ENCODE peak calls at places on chromosomes 4 and X, in six cellular contexts. L is foreskin fibroblast, G is HS-5, U is stromal cell of bone marrow, F is glutamatergic neuron, S is ACHN. A is an unnamed sample.
A peak's percentile ranks its signal among the peaks of the same experiment; 100 is the strongest.

GRCh38 chrX:39202641-39203040 is 401.4 kb downstream of the MID1IP1 start:
- DNase-seq in S (no peak), F (no peak), U (no peak), L (no peak), G (no peak), A (no peak)

GRCh38 chr4:148261861-148262260 is 180.4 kb downstream of the NR3C2 start:
- DNase-seq in F (no peak), G (no peak), S (peak; percentile 70), U (no peak), L (no peak), A (no peak)

GRCh38 chr4:82268050-82268825 is 105.6 kb downstream of the HNRNPD start:
- DNase-seq in G (peak; percentile 6), F (peak; percentile 50), L (peak; percentile 77), U (peak; percentile 34), S (peak; percentile 42), A (no peak)

GRCh38 chr4:6388713-6389112 is 83.7 kb downstream of the PPP2R2C start:
- DNase-seq in U (no peak), G (no peak), L (no peak), F (no peak), S (no peak), A (peak; percentile 17)

GRCh38 chr4:147596976-147597375 is 20.2 kb upstream of the TMEM184C start:
- DNase-seq in S (peak; percentile 56), L (peak; percentile 93), G (peak; percentile 74), U (no peak), F (no peak), A (no peak)

GRCh38 chr4:88240297-88240714 is 44.1 kb downstream of the PPM1K start:
- DNase-seq in L (no peak), G (no peak), U (no peak), S (no peak), F (no peak), A (no peak)

GRCh38 chrX:9227276-9227675 is 193.3 kb upstream of the FAM9B start:
- DNase-seq in S (no peak), G (no peak), F (no peak), U (no peak), L (peak; percentile 57), A (no peak)

GRCh38 chr4:174627473-174627872 is 105.2 kb upstream of the HPGD start:
- DNase-seq in U (no peak), S (no peak), G (no peak), F (no peak), L (no peak), A (no peak)

GRCh38 chr4:70518716-70519115 is 347 bp downstream of the AMTN start:
- DNase-seq in U (no peak), G (no peak), F (no peak), L (no peak), S (no peak), A (no peak)

GRCh38 chrX:2829066-2829430 is 318 bp downstream of the GYG2 start:
- DNase-seq in L (no peak), S (no peak), U (no peak), F (peak; percentile 61), G (no peak), A (no peak)

GRCh38 chr4:3855646-3856045 is 89.5 kb downstream of the ADRA2C start:
- DNase-seq in S (no peak), L (no peak), U (no peak), G (no peak), F (no peak), A (no peak)

GRCh38 chrX:57607295-57608187 is 15.7 kb downstream of the ZXDB start:
- DNase-seq in L (no peak), F (peak; percentile 15), U (no peak), S (no peak), G (no peak), A (no peak)

GRCh38 chrX:80812176-80812575 is 2.5 kb upstream of the BRWD3 start:
- DNase-seq in U (no peak), F (peak; percentile 14), L (peak; percentile 33), G (no peak), S (peak; percentile 50), A (no peak)

GRCh38 chr4:166222271-166222670 is 349.2 kb downstream of the TLL1 start:
- DNase-seq in S (no peak), L (no peak), U (no peak), F (no peak), G (no peak), A (no peak)